ENCODE peak calls at places on chromosomes 5 and 9, in five cellular contexts. A is heart left ventricle, H is neuronal stem cell, Q is tibial nerve, G is fibroblast of lung. K is an unnamed sample.

GRCh38 chr5:1930501-1930879 is 47.8 kb upstream of the IRX4 start:
- DNase-seq in A (no peak), H (no peak), Q (no peak), G (no peak), K (no peak)

GRCh38 chr5:98769256-98770157 is 4.0 kb upstream of the RGMB start:
- DNase-seq in A (peak; percentile 44), H (peak; percentile 79), Q (peak; percentile 27), G (peak; percentile 76), K (peak; percentile 47)

GRCh38 chr5:150608991-150609390 is 31.5 kb upstream of the SYNPO start:
- DNase-seq in A (no peak), H (no peak), Q (no peak), G (no peak), K (no peak)

GRCh38 chr9:126514037-126514821 is 99.5 kb upstream of the LMX1B start:
- DNase-seq in A (peak; percentile 64), H (peak; percentile 69), Q (peak; percentile 51), G (peak; percentile 28), K (peak; percentile 70)

GRCh38 chr5:58922392-58923171 is 339.7 kb downstream of the RAB3C start:
- DNase-seq in A (peak; percentile 54), H (no peak), Q (peak; percentile 36), G (peak; percentile 48), K (peak; percentile 19)

GRCh38 chr5:1789838-1790462 is 9.7 kb downstream of the MRPL36 start:
- DNase-seq in A (peak; percentile 48), H (no peak), Q (no peak), G (peak; percentile 66), K (no peak)

GRCh38 chr5:19734706-19735240 is 253.2 kb downstream of the CDH18 start:
- DNase-seq in A (no peak), H (no peak), Q (no peak), G (no peak), K (no peak)

GRCh38 chr5:135391123-135391868 is 7.7 kb downstream of the MACROH2A1 start:
- DNase-seq in A (no peak), H (no peak), Q (no peak), G (peak; percentile 70), K (no peak)

GRCh38 chr5:157306092-157306491 is 40.2 kb downstream of the CYFIP2 start:
- DNase-seq in A (no peak), H (no peak), Q (no peak), G (no peak), K (no peak)

GRCh38 chr5:142669479-142669878 is 16.4 kb downstream of the FGF1 start:
- DNase-seq in A (no peak), H (no peak), Q (no peak), G (no peak), K (no peak)

GRCh38 chr5:97797994-97798451 is 615.0 kb upstream of the RIOK2 start:
- DNase-seq in A (no peak), H (no peak), Q (no peak), G (no peak), K (no peak)

GRCh38 chr5:173532689-173533250 is 83.7 kb downstream of the BOD1 start:
- DNase-seq in A (no peak), H (no peak), Q (no peak), G (no peak), K (no peak)

GRCh38 chr5:132394681-132395259 is 25.3 kb downstream of the SLC22A5 start:
- DNase-seq in A (no peak), H (no peak), Q (no peak), G (no peak), K (no peak)

GRCh38 chr5:53482717-53483638 is 2.5 kb downstream of the FST start:
- DNase-seq in A (peak; percentile 29), H (peak; percentile 40), Q (no peak), G (peak; percentile 49), K (peak; percentile 90)
- H3K4me3 ChIP-seq in A (peak overlapping the region; percentile 78), H (no peak overlapping the region), Q (peak overlapping the region; percentile 88), G (peak overlapping the region; percentile 81), K (peak overlapping the region; percentile 68)

GRCh38 chr9:121220996-121221671 is 19.5 kb upstream of the RAB14 start:
- DNase-seq in A (no peak), H (no peak), Q (no peak), G (no peak), K (no peak)
- H3K27ac ChIP-seq in A (no peak overlapping the region), H (no peak overlapping the region), Q (peak overlapping the region; percentile 23), G (no peak overlapping the region), K (no peak overlapping the region)

DNA sequence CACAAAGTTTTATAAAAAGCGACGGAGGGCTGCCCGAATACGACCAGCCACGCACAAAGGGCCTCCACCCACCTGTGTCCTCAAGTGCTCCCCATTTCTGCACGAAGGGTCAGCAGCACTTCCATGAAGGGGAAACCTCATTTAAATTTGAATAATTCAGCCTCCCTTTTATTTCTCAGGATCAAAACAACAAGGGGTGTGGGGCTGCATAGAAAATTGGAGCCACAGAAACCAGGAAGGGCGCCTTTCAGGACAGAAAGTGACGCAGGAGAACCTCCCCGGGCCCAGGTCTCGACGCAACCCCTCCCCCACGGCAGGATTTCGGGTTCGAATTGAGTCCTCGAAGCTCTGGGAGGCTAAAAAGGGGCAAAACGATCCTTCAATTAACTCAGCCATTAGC is 2.1 kb downstream of the NRARP start:
- DNase-seq in A (peak; percentile 68), H (no peak), Q (no peak), G (no peak), K (no peak)
- H3K4me3 ChIP-seq in A (peak overlapping the region; percentile 62), H (peak overlapping the region; percentile 95), Q (no peak overlapping the region), G (no peak overlapping the region), K (peak overlapping the region; percentile 12)

GRCh38 chr9:6049798-6050197 is 34.4 kb upstream of the RANBP6 start:
- DNase-seq in A (no peak), H (no peak), Q (no peak), G (no peak), K (no peak)
- H3K27ac ChIP-seq in A (no peak overlapping the region), H (no peak overlapping the region), Q (no peak overlapping the region), G (no peak overlapping the region), K (no peak overlapping the region)

GRCh38 chr9:74285075-74285474 is 212.1 kb upstream of the RORB start:
- DNase-seq in A (no peak), H (no peak), Q (no peak), G (no peak), K (no peak)
- H3K4me3 ChIP-seq in A (no peak overlapping the region), H (no peak overlapping the region), Q (no peak overlapping the region), G (no peak overlapping the region), K (no peak overlapping the region)

GRCh38 chr5:75824323-75824722 is 107.1 kb upstream of the POC5 start:
- DNase-seq in A (no peak), H (no peak), Q (no peak), G (no peak), K (no peak)
- H3K27ac ChIP-seq in A (no peak overlapping the region), H (no peak overlapping the region), Q (no peak overlapping the region), G (no peak overlapping the region), K (no peak overlapping the region)

GRCh38 chr5:140822281-140822629 is 842 bp downstream of the PCDHA5 start:
- DNase-seq in A (no peak), H (no peak), Q (no peak), G (no peak), K (no peak)

GRCh38 chr5:140823475-140823874 is 2.1 kb downstream of the PCDHA5 start:
- DNase-seq in A (no peak), H (no peak), Q (no peak), G (no peak), K (no peak)

DNA sequence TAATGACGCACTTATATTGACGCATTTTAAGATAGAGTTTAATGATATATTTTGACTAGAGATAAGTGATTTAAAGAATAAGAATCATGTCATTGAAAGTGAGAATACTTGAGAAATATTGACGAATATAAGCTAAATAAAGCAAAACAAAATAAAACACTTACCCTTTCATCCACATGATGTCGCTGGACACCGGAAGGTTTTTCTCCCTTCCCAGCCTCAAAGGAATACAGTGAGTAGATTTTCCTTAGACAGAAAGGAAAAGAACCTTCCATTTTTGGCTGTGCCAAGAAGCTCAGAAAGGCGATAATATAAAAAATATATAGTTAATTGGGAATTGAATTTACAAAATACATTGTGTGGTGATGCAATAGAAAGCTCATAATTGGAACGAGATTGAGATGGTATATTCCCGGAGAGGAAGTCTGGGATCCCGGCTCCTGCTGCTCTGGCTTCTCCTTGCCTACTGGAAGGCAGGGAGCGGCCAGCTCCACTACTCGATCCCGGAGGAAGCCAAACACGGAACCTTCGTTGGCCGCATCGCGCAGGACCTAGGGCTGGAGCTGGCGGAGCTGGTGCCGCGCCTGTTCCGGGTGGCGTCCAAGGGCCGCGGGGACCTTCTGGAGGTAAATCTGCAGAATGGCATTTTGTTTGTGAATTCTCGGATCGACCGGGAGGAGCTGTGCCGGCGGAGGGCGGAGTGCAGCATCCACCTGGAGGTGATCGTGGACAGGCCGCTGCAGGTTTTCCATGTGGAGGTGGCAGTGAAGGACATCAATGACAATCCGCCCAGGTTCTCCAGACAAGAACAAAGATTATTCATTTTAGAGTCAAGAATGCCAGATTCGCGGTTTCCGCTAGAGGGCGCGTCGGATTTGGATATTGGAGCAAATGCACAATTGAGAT is at the start of gene PCDHA5:
- DNase-seq in A (no peak), H (no peak), Q (peak; percentile 19), G (no peak), K (no peak)
- H3K4me3 ChIP-seq in A (no peak within 1 kb of the TSS), H (no peak within 1 kb of the TSS), Q (no peak within 1 kb of the TSS), G (peak within 1 kb of the TSS; percentile 17), K (no peak within 1 kb of the TSS)

K was measured in right lobe of liver.